ENCODE peak calls at places on chromosome 19, in nine cellular contexts. R, T, D, Y, S, Z, L, A and N are unnamed samples.

GRCh38 chr19:5578094-5578846 is 10.5 kb upstream of the TINCR start:
- DNase-seq in R (no peak), T (no peak), D (peak), Y (peak), S (peak), Z (no peak), L (peak), A (peak), N (peak)

GRCh38 chr19:39397360-39398296 is 6.5 kb downstream of the MED29 start:
- DNase-seq in R (peak), T (peak), D (peak), Y (peak), S (peak), Z (no peak), L (peak), A (peak), N (peak)

GRCh38 chr19:35671818-35672217 is 5.5 kb downstream of the UPK1A start:
- DNase-seq in R (no peak), T (no peak), D (no peak), Y (no peak), S (no peak), Z (no peak), L (no peak), A (no peak), N (no peak)

GRCh38 chr19:40806385-40807146 is 7.6 kb downstream of the EGLN2 start:
- DNase-seq in R (peak), T (peak), D (peak), Y (peak), S (peak), Z (peak), L (peak), A (peak), N (peak)

GRCh38 chr19:15595069-15595468 is 19.9 kb upstream of the CYP4F8 start:
- DNase-seq in R (no peak), T (no peak), D (no peak), Y (no peak), S (no peak), Z (no peak), L (no peak), A (no peak), N (no peak)

GRCh38 chr19:32814624-32815023 is 54.9 kb downstream of the SLC7A9 start:
- DNase-seq in R (no peak), T (no peak), D (no peak), Y (no peak), S (no peak), Z (no peak), L (no peak), A (no peak), N (no peak)

GRCh38 chr19:35773020-35773809 is 2.1 kb upstream of the ARHGAP33 start:
- DNase-seq in R (no peak), T (no peak), D (no peak), Y (no peak), S (no peak), Z (no peak), L (no peak), A (no peak), N (no peak)

GRCh38 chr19:13318190-13318589 is 168.0 kb downstream of the IER2 start:
- DNase-seq in R (no peak), T (no peak), D (no peak), Y (no peak), S (no peak), Z (no peak), L (no peak), A (no peak), N (no peak)

GRCh38 chr19:1862068-1862423 is 1.3 kb downstream of the KLF16 start:
- DNase-seq in R (no peak), T (no peak), D (no peak), Y (no peak), S (no peak), Z (no peak), L (no peak), A (no peak), N (no peak)

GRCh38 chr19:38900220-38900629 is 456 bp downstream of the NFKBIB start:
- DNase-seq in R (no peak), T (no peak), D (no peak), Y (no peak), S (no peak), Z (no peak), L (no peak), A (no peak), N (no peak)

GRCh38 chr19:12789098-12789903 is 2.0 kb upstream of the JUNB start:
- DNase-seq in R (no peak), T (no peak), D (peak), Y (no peak), S (no peak), Z (no peak), L (peak), A (no peak), N (no peak)

GRCh38 chr19:19866599-19867248 is 1.0 kb downstream of the ZNF253 start:
- DNase-seq in R (no peak), T (no peak), D (peak), Y (no peak), S (peak), Z (no peak), L (peak), A (no peak), N (peak)

GRCh38 chr19:29841209-29841558 is 29.4 kb downstream of the CCNE1 start:
- DNase-seq in R (no peak), T (no peak), D (no peak), Y (no peak), S (no peak), Z (no peak), L (peak), A (no peak), N (no peak)

GRCh38 chr19:7488736-7489353 is at the start of gene PEX11G:
- DNase-seq in R (peak), T (peak), D (peak), Y (peak), S (peak), Z (no peak), L (peak), A (peak), N (peak)

GRCh38 chr19:1612114-1613086 is 7.1 kb upstream of the UQCR11 start:
- DNase-seq in R (no peak), T (no peak), D (no peak), Y (no peak), S (no peak), Z (no peak), L (no peak), A (no peak), N (no peak)

GRCh38 chr19:47256688-47257410 is 524 bp downstream of the CCDC9 start:
- DNase-seq in R (peak), T (peak), D (peak), Y (peak), S (peak), Z (peak), L (peak), A (peak), N (peak)

GRCh38 chr19:45657520-45658163 is 10.4 kb upstream of the GIPR start:
- DNase-seq in R (no peak), T (no peak), D (no peak), Y (no peak), S (no peak), Z (no peak), L (no peak), A (no peak), N (no peak)

GRCh38 chr19:21202865-21203494 is 61.1 kb downstream of the ZNF431 start:
- DNase-seq in R (no peak), T (no peak), D (no peak), Y (peak), S (no peak), Z (peak), L (peak), A (no peak), N (no peak)

GRCh38 chr19:7294571-7295212 is 478 bp upstream of the INSR start:
- DNase-seq in R (peak), T (no peak), D (peak), Y (no peak), S (no peak), Z (no peak), L (peak), A (peak), N (peak)

GRCh38 chr19:3980353-3981251 is 4.7 kb downstream of the EEF2 start:
- DNase-seq in R (no peak), T (no peak), D (no peak), Y (no peak), S (no peak), Z (no peak), L (no peak), A (no peak), N (no peak)

GRCh38 chr19:14375055-14375581 is 6.1 kb upstream of the ADGRE5 start:
- DNase-seq in R (no peak), T (no peak), D (peak), Y (no peak), S (peak), Z (no peak), L (no peak), A (no peak), N (peak)

GRCh38 chr19:2032296-2032941 is 16.9 kb upstream of the BTBD2 start:
- DNase-seq in R (peak), T (peak), D (peak), Y (no peak), S (peak), Z (no peak), L (peak), A (peak), N (peak)

GRCh38 chr19:45110811-45111210 is 17.8 kb downstream of the PPP1R37 start:
- DNase-seq in R (no peak), T (no peak), D (no peak), Y (no peak), S (no peak), Z (no peak), L (no peak), A (no peak), N (no peak)

GRCh38 chr19:8074501-8074900 is 21.9 kb downstream of the CCL25 start:
- DNase-seq in R (no peak), T (no peak), D (no peak), Y (no peak), S (no peak), Z (no peak), L (no peak), A (no peak), N (no peak)

GRCh38 chr19:51607920-51608562 is 22.2 kb downstream of the SIGLEC5 start:
- DNase-seq in R (peak), T (no peak), D (peak), Y (no peak), S (peak), Z (peak), L (peak), A (peak), N (peak)

GRCh38 chr19:44401787-44402115 is 343 bp upstream of the ZNF285 start:
- DNase-seq in R (no peak), T (no peak), D (no peak), Y (no peak), S (no peak), Z (no peak), L (no peak), A (no peak), N (no peak)

GRCh38 chr19:41801031-41801430 is 4.6 kb downstream of the CEACAM3 start:
- DNase-seq in R (no peak), T (no peak), D (no peak), Y (no peak), S (no peak), Z (no peak), L (no peak), A (no peak), N (no peak)

GRCh38 chr19:46783670-46784069 is 4.7 kb downstream of the SLC1A5 start:
- DNase-seq in R (no peak), T (peak), D (peak), Y (no peak), S (no peak), Z (no peak), L (no peak), A (no peak), N (no peak)

GRCh38 chr19:45558399-45558878 is 26.2 kb downstream of the OPA3 start:
- DNase-seq in R (no peak), T (peak), D (peak), Y (peak), S (peak), Z (no peak), L (peak), A (no peak), N (no peak)

GRCh38 chr19:48481191-48481500 is 12.0 kb downstream of the CYTH2 start:
- DNase-seq in R (no peak), T (no peak), D (no peak), Y (no peak), S (no peak), Z (no peak), L (peak), A (no peak), N (no peak)

GRCh38 chr19:40592170-40592569 is 9.0 kb upstream of the LTBP4 start:
- DNase-seq in R (no peak), T (no peak), D (no peak), Y (no peak), S (no peak), Z (no peak), L (peak), A (no peak), N (no peak)

GRCh38 chr19:38440592-38440991 is 7.1 kb downstream of the RYR1 start:
- DNase-seq in R (no peak), T (no peak), D (no peak), Y (no peak), S (no peak), Z (no peak), L (no peak), A (no peak), N (no peak)

GRCh38 chr19:33399745-33400681 is 26.5 kb downstream of the CEBPG start:
- DNase-seq in R (peak), T (no peak), D (no peak), Y (no peak), S (no peak), Z (no peak), L (no peak), A (no peak), N (no peak)

GRCh38 chr19:3471954-3472655 is 8.2 kb downstream of the SMIM24 start:
- DNase-seq in R (no peak), T (no peak), D (peak), Y (no peak), S (peak), Z (no peak), L (no peak), A (no peak), N (peak)

GRCh38 chr19:49145485-49146407 is 9.4 kb downstream of the HRC start:
- DNase-seq in R (peak), T (no peak), D (peak), Y (peak), S (peak), Z (no peak), L (peak), A (peak), N (peak)

GRCh38 chr19:22622901-22623840 is 11.0 kb upstream of the ZNF492 start:
- DNase-seq in R (no peak), T (no peak), D (no peak), Y (no peak), S (no peak), Z (no peak), L (no peak), A (peak), N (peak)

GRCh38 chr19:51644636-51645271 is 1.9 kb downstream of the SIGLEC14 start:
- DNase-seq in R (no peak), T (no peak), D (no peak), Y (no peak), S (no peak), Z (no peak), L (no peak), A (no peak), N (no peak)